ENCODE peak calls at places on chromosome 4, in five cellular contexts. Q is EL, L is NCI-H460, N is NCI-H510A treated with DMSO at 0.1 percent for 48 hours, G is RWPE2. W is an unnamed sample.

GRCh38 chr4:30720021-30720655 is at the start of gene PCDH7:
- DNase-seq in Q (peak), L (no peak), N (peak), G (no peak), W (peak)

GRCh38 chr4:1459664-1460511 is 53.6 kb upstream of the NKX1-1 start:
- DNase-seq in Q (no peak), L (no peak), N (no peak), G (no peak), W (no peak)

GRCh38 chr4:146212781-146213180 is 1.6 kb upstream of the REELD1 start:
- DNase-seq in Q (no peak), L (no peak), N (no peak), G (no peak), W (no peak)

GRCh38 chr4:16113741-16114140 is 29.9 kb upstream of the PROM1 start:
- DNase-seq in Q (no peak), L (no peak), N (no peak), G (no peak), W (no peak)

GRCh38 chr4:17966312-17966711 is 55.2 kb downstream of the LCORL start:
- DNase-seq in Q (no peak), L (no peak), N (no peak), G (no peak), W (no peak)

GRCh38 chr4:55613621-55614020 is 21.6 kb upstream of the PDCL2 start:
- DNase-seq in Q (no peak), L (no peak), N (no peak), G (no peak), W (no peak)

GRCh38 chr4:1167244-1167949 is 5.0 kb downstream of the SPON2 start:
- DNase-seq in Q (peak), L (peak), N (peak), G (peak), W (peak)

GRCh38 chr4:53688186-53688790 is 97.0 kb upstream of the LNX1 start:
- DNase-seq in Q (peak), L (no peak), N (no peak), G (no peak), W (peak)

GRCh38 chr4:62517721-62518120 is 1317.6 kb downstream of the ADGRL3 start:
- DNase-seq in Q (no peak), L (no peak), N (no peak), G (no peak), W (no peak)

GRCh38 chr4:98514930-98515809 is 143.2 kb downstream of the TSPAN5 start:
- DNase-seq in Q (peak), L (no peak), N (no peak), G (no peak), W (no peak)

GRCh38 chr4:4524364-4524763 is 17.5 kb downstream of the STX18 start:
- DNase-seq in Q (peak), L (no peak), N (no peak), G (no peak), W (no peak)

GRCh38 chr4:110165382-110166285 is 32.8 kb downstream of the ELOVL6 start:
- DNase-seq in Q (peak), L (peak), N (peak), G (peak), W (no peak)

GRCh38 chr4:85905761-85906160 is 430.8 kb downstream of the ARHGAP24 start:
- DNase-seq in Q (no peak), L (no peak), N (no peak), G (no peak), W (no peak)